ENCODE peak calls at places on chromosome 14, in ten cellular contexts. C is thoracic aorta, V is fibroblast of lung, E is nephron progenitor cell, R is progenitor cell of endocrine pancreas, S is upper lobe of right lung, L is LNCaP clone FGC, N is fibroblast of mammary gland, G is osteocyte, O is PC-9. Z is an unnamed sample.

GRCh38 chr14:24921903-24922302 is 128.0 kb downstream of the STXBP6 start:
- DNase-seq in C (no peak), V (peak), E (no peak), R (no peak), S (no peak), L (no peak), N (peak), G (no peak), O (no peak), Z (no peak)

GRCh38 chr14:67644428-67644827 is 24.7 kb downstream of the ARG2 start:
- DNase-seq in C (no peak), V (peak), E (no peak), R (no peak), S (no peak), L (no peak), N (no peak), G (no peak), O (no peak), Z (peak)

GRCh38 chr14:80211143-80212024 is at the start of gene DIO2:
- DNase-seq in C (no peak), V (peak), E (no peak), R (no peak), S (peak), L (no peak), N (peak), G (no peak), O (no peak), Z (no peak)

GRCh38 chr14:99201351-99202073 is 70.5 kb downstream of the BCL11B start:
- DNase-seq in C (no peak), V (no peak), E (no peak), R (no peak), S (no peak), L (no peak), N (no peak), G (no peak), O (no peak), Z (no peak)

GRCh38 chr14:61451491-61451890 is 130.1 kb downstream of the PRKCH start:
- DNase-seq in C (no peak), V (no peak), E (no peak), R (no peak), S (no peak), L (no peak), N (no peak), G (no peak), O (no peak), Z (no peak)

GRCh38 chr14:23326491-23327332 is 5.5 kb downstream of the PABPN1 start:
- DNase-seq in C (no peak), V (no peak), E (no peak), R (no peak), S (no peak), L (no peak), N (no peak), G (peak), O (no peak), Z (no peak)

GRCh38 chr14:21734457-21735074 is 60.9 kb upstream of the OR4E1 start:
- DNase-seq in C (no peak), V (peak), E (peak), R (no peak), S (no peak), L (peak), N (peak), G (no peak), O (no peak), Z (peak)

GRCh38 chr14:105338392-105338791 is 23.8 kb downstream of the PACS2 start:
- DNase-seq in C (no peak), V (no peak), E (no peak), R (no peak), S (no peak), L (no peak), N (no peak), G (no peak), O (no peak), Z (no peak)

GRCh38 chr14:47194051-47194450 is 481.4 kb downstream of the MDGA2 start:
- DNase-seq in C (no peak), V (no peak), E (no peak), R (no peak), S (no peak), L (no peak), N (peak), G (no peak), O (no peak), Z (no peak)
- TF ChIP-seq CTCF in C (no peak), V (no peak), E (no peak), R (no peak), S (no peak), L (no peak), N (no peak), G (no peak), O (no peak), Z (no peak)

DNA sequence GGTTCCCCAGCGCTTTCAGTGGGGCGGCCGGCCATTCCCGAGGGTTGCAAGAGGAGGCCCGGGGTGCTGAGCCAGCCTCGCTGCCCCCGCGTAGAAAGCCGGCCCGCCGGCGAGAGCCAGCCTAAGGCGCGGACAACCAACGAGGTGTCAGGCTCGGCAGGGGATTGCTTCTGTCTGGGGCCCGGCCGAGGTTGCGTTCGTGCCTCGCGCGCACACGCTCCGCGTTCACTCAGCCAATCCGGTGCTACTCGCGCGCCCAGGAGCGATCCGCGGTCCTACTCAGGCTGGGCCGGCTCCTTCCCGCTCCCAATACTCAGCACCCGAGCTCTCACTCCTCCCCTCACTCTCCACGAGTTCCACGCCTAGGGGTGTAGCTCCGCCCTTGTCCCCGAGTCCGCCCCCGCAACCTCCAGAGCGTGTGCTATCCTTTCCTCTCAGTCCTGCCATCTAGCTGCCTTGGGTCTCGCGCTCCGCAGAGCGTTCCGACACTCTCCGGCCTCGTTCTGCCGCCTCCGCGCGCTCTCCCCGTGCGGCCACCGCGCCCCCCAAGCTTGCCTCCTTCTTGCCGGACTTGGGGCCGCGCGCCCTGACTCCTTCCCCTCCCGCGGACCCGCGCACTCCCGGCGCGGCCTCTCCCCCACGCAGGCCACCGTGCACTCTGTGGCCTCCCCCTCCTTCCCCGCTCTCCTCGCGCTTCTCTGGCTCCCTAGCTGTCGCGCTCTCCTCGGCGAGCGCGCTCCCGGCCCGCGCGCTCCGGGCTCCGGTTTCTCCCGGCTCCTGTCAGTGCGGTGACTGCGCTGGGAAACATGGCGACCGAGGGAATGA is at the start of gene GPHN:
- DNase-seq in C (peak), V (peak), E (peak), R (peak), S (peak), L (peak), N (peak), G (peak), O (peak), Z (peak)
- TF ChIP-seq CTCF in C (no peak), V (peak), E (no peak), R (no peak), S (peak), L (peak), N (peak), G (peak), O (peak), Z (peak)

GRCh38 chr14:60189923-60190840 is 25.0 kb upstream of the DHRS7 start:
- DNase-seq in C (no peak), V (peak), E (no peak), R (no peak), S (no peak), L (no peak), N (peak), G (no peak), O (no peak), Z (no peak)

GRCh38 chr14:60183724-60184596 is 18.8 kb upstream of the DHRS7 start:
- DNase-seq in C (no peak), V (peak), E (peak), R (no peak), S (no peak), L (peak), N (peak), G (no peak), O (peak), Z (peak)

GRCh38 chr14:60184597-60185555 is 19.7 kb upstream of the DHRS7 start:
- DNase-seq in C (no peak), V (peak), E (no peak), R (no peak), S (no peak), L (no peak), N (peak), G (no peak), O (no peak), Z (peak)

GRCh38 chr14:60188696-60189095 is 23.5 kb upstream of the DHRS7 start:
- DNase-seq in C (no peak), V (no peak), E (no peak), R (no peak), S (no peak), L (no peak), N (no peak), G (no peak), O (no peak), Z (no peak)

DNA sequence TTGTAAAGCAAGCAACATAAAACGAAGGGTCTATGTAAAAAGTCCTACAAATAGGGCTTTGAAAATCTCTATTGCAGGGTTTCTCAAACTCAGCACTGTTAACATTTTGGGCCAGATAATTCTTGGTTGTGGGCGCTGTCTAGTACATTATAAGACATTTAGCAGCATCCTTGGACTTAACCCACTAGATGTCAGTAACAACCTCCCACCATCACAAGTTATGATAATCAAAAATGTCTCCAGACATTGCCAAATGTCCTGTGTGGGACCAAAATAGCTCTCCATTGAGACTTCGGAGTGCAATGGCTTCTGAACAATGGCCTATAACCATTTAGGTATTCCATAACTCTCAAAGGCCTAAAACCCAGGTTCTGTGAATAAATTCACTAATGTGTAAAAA is 22.9 kb upstream of the DHRS7 start:
- DNase-seq in C (no peak), V (peak), E (no peak), R (no peak), S (no peak), L (no peak), N (peak), G (no peak), O (no peak), Z (peak)
- TF ChIP-seq CTCF in C (no peak), V (peak), E (no peak), R (no peak), S (no peak), L (no peak), N (peak), G (peak), O (no peak), Z (peak)

DNA sequence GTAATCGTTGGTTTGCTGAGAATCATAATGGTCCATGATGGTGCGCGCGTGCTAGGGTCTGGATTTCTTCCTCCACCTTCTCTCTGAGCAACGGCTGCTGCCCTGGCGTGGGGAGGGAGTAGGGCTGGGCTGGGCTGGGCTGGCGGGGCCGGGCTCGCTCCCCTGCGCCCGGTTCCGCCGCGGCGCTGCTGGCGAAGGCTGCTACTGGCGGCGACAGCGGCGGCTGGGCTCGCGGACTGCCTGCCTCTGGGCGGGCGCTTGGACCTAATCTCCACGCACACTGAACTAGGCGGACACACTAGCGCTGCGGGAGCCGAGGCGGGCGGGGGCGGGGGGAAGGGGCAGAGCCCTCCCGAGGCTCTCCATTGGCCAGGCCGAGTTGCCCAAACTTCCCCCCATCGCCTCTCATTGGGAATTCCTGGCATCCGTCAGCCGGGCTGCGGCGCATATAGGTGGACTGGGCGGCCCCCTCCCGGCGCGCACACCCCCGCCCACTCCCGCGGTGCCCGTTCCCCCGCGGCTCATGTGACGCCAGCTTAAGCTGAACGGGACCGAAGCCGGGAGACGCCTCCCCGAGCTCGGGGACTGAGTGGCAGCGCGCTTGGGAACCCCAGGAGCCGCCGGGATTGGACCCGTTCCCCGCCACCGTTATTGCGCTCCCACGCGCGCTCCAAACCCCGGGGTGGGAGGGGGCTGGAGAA is at the start of gene ACTN1:
- DNase-seq in C (peak), V (peak), E (peak), R (peak), S (peak), L (peak), N (peak), G (peak), O (peak), Z (peak)
- TF ChIP-seq CTCF in C (no peak), V (no peak), E (no peak), R (no peak), S (no peak), L (no peak), N (no peak), G (no peak), O (no peak), Z (no peak)

Z was measured in MCF 10A.